ENCODE peak calls at places on chromosomes 5 and 9, in four cellular contexts. One of them, this sample, is unnamed.

GRCh38 chr9:72979405-72980100 is 26.7 kb upstream of the ALDH1A1 start:
- DNase-seq in neural crest cell: no peak
- DNase-seq in choroid plexus epithelial cell: no peak
- DNase-seq in HFFc6: no peak
- DNase-seq in this sample: no peak

GRCh38 chr5:109563692-109564091 is 126.0 kb upstream of the MAN2A1 start:
- DNase-seq in neural crest cell: no peak
- DNase-seq in choroid plexus epithelial cell: no peak
- DNase-seq in HFFc6: no peak
- DNase-seq in this sample: no peak

GRCh38 chr9:97543568-97543967 is 42.1 kb downstream of the TMOD1 start:
- DNase-seq in neural crest cell: no peak
- DNase-seq in choroid plexus epithelial cell: no peak
- DNase-seq in HFFc6: no peak
- DNase-seq in this sample: peak; percentile 14

GRCh38 chr9:94713446-94714185 is 12.9 kb upstream of the AOPEP start:
- DNase-seq in neural crest cell: no peak
- DNase-seq in choroid plexus epithelial cell: no peak
- DNase-seq in HFFc6: peak; percentile 17
- DNase-seq in this sample: no peak

GRCh38 chr5:151141535-151141934 is 16.0 kb downstream of the ANXA6 start:
- DNase-seq in neural crest cell: no peak
- DNase-seq in choroid plexus epithelial cell: peak; percentile 78
- DNase-seq in HFFc6: no peak
- DNase-seq in this sample: no peak

GRCh38 chr5:112793201-112793600 is 55.5 kb downstream of the APC start:
- DNase-seq in neural crest cell: no peak
- DNase-seq in choroid plexus epithelial cell: peak; percentile 55
- DNase-seq in HFFc6: peak; percentile 11
- DNase-seq in this sample: no peak

GRCh38 chr5:13625616-13626198 is 318.8 kb downstream of the DNAH5 start:
- DNase-seq in neural crest cell: no peak
- DNase-seq in choroid plexus epithelial cell: no peak
- DNase-seq in HFFc6: peak; percentile 17
- DNase-seq in this sample: no peak

GRCh38 chr5:172453986-172454354 is 355 bp downstream of the SH3PXD2B start:
- DNase-seq in neural crest cell: peak; percentile 53
- DNase-seq in choroid plexus epithelial cell: no peak
- DNase-seq in HFFc6: no peak
- DNase-seq in this sample: no peak

GRCh38 chr9:15306068-15306756 is 804 bp downstream of the TTC39B start:
- DNase-seq in neural crest cell: peak; percentile 8
- DNase-seq in choroid plexus epithelial cell: peak; percentile 63
- DNase-seq in HFFc6: peak; percentile 40
- DNase-seq in this sample: peak; percentile 64

GRCh38 chr5:27568811-27569210 is 530.4 kb upstream of the CDH9 start:
- DNase-seq in neural crest cell: no peak
- DNase-seq in choroid plexus epithelial cell: peak; percentile 10
- DNase-seq in HFFc6: no peak
- DNase-seq in this sample: peak; percentile 7

GRCh38 chr5:145236127-145236526 is 599.0 kb downstream of the PRELID2 start:
- DNase-seq in neural crest cell: no peak
- DNase-seq in choroid plexus epithelial cell: peak; percentile 10
- DNase-seq in HFFc6: peak; percentile 41
- DNase-seq in this sample: no peak

GRCh38 chr9:128215491-128216404 is 12.6 kb downstream of the DNM1 start:
- DNase-seq in neural crest cell: no peak
- DNase-seq in choroid plexus epithelial cell: peak; percentile 91
- DNase-seq in HFFc6: peak; percentile 64
- DNase-seq in this sample: no peak

GRCh38 chr5:56616454-56617160 is 198.7 kb upstream of the MAP3K1 start:
- DNase-seq in neural crest cell: no peak
- DNase-seq in choroid plexus epithelial cell: no peak
- DNase-seq in HFFc6: no peak
- DNase-seq in this sample: no peak

GRCh38 chr9:87276327-87276841 is 221.3 kb upstream of the DAPK1 start:
- DNase-seq in neural crest cell: no peak
- DNase-seq in choroid plexus epithelial cell: peak; percentile 95
- DNase-seq in HFFc6: peak; percentile 83
- DNase-seq in this sample: peak; percentile 73

GRCh38 chr9:137590469-137591383 is at the start of gene ZMYND19:
- DNase-seq in neural crest cell: peak; percentile 91
- DNase-seq in choroid plexus epithelial cell: peak; percentile 86
- DNase-seq in HFFc6: peak; percentile 71
- DNase-seq in this sample: peak; percentile 62

GRCh38 chr9:130869250-130869649 is 27.4 kb downstream of the QRFP start:
- DNase-seq in neural crest cell: no peak
- DNase-seq in choroid plexus epithelial cell: peak; percentile 84
- DNase-seq in HFFc6: no peak
- DNase-seq in this sample: no peak

GRCh38 chr5:167861134-167861930 is 430.1 kb upstream of the WWC1 start:
- DNase-seq in neural crest cell: peak; percentile 38
- DNase-seq in choroid plexus epithelial cell: peak; percentile 19
- DNase-seq in HFFc6: no peak
- DNase-seq in this sample: no peak

GRCh38 chr5:52800394-52801213 is 12.9 kb downstream of the ITGA1 start:
- DNase-seq in neural crest cell: peak; percentile 17
- DNase-seq in choroid plexus epithelial cell: peak; percentile 84
- DNase-seq in HFFc6: peak; percentile 79
- DNase-seq in this sample: peak; percentile 53

GRCh38 chr5:151757233-151758140 is 944 bp downstream of the ATOX1 start:
- DNase-seq in neural crest cell: no peak
- DNase-seq in choroid plexus epithelial cell: peak; percentile 30
- DNase-seq in HFFc6: no peak
- DNase-seq in this sample: peak; percentile 36

GRCh38 chr5:131758520-131758900 is 38.3 kb downstream of the FNIP1 start:
- DNase-seq in neural crest cell: no peak
- DNase-seq in choroid plexus epithelial cell: peak; percentile 58
- DNase-seq in HFFc6: no peak
- DNase-seq in this sample: no peak

GRCh38 chr5:150787659-150788058 is 9.1 kb downstream of the SMIM3 start:
- DNase-seq in neural crest cell: no peak
- DNase-seq in choroid plexus epithelial cell: no peak
- DNase-seq in HFFc6: no peak
- DNase-seq in this sample: no peak

GRCh38 chr5:32708949-32709348 is 2.2 kb upstream of the NPR3 start:
- DNase-seq in neural crest cell: no peak
- DNase-seq in choroid plexus epithelial cell: no peak
- DNase-seq in HFFc6: no peak
- DNase-seq in this sample: no peak

GRCh38 chr5:31774779-31775178 is 135.8 kb downstream of the PDZD2 start:
- DNase-seq in neural crest cell: no peak
- DNase-seq in choroid plexus epithelial cell: no peak
- DNase-seq in HFFc6: no peak
- DNase-seq in this sample: no peak

GRCh38 chr5:8892931-8893330 is 652.9 kb downstream of the SEMA5A start:
- DNase-seq in neural crest cell: no peak
- DNase-seq in choroid plexus epithelial cell: no peak
- DNase-seq in HFFc6: no peak
- DNase-seq in this sample: no peak

GRCh38 chr9:10858817-10859216 is 246.0 kb upstream of the PTPRD start:
- DNase-seq in neural crest cell: no peak
- DNase-seq in choroid plexus epithelial cell: no peak
- DNase-seq in HFFc6: no peak
- DNase-seq in this sample: no peak

DNA sequence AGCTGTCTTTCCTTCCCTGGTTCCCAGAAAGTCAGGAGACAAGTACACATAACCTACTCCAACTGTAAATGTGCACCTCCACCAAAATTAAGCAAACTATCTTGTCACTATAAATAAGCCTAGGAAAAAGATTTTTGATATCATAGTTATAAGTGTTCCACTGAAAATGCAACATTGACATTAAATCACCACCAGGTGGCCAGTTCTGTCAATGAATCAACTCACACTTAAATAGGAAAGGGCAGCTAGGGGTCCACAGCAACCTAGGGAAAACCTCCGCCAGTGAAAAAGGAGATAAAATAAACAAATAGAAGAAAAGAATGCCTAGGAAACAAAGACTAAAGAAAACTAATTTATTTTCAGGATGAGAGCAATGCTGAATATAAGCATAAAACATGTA is 243.0 kb upstream of the PTPRD start:
- DNase-seq in neural crest cell: no peak
- DNase-seq in choroid plexus epithelial cell: peak; percentile 64
- DNase-seq in HFFc6: no peak
- DNase-seq in this sample: no peak
- TF ChIP-seq CTCF in neural crest cell: peak; percentile 73
- TF ChIP-seq CTCF in choroid plexus epithelial cell: peak; percentile 70
- TF ChIP-seq CTCF in HFFc6: peak; percentile 46
- TF ChIP-seq CTCF in this sample: peak; percentile 29

GRCh38 chr5:10144040-10144439 is 105.6 kb downstream of the ATPSCKMT start:
- DNase-seq in neural crest cell: no peak
- DNase-seq in choroid plexus epithelial cell: no peak
- DNase-seq in HFFc6: no peak
- DNase-seq in this sample: no peak

GRCh38 chr5:10145922-10146321 is 103.8 kb downstream of the ATPSCKMT start:
- DNase-seq in neural crest cell: no peak
- DNase-seq in choroid plexus epithelial cell: peak; percentile 82
- DNase-seq in HFFc6: peak; percentile 55
- DNase-seq in this sample: peak; percentile 40

GRCh38 chr5:10138385-10139057 is 111.2 kb downstream of the ATPSCKMT start:
- DNase-seq in neural crest cell: no peak
- DNase-seq in choroid plexus epithelial cell: no peak
- DNase-seq in HFFc6: no peak
- DNase-seq in this sample: no peak

GRCh38 chr5:10140195-10140973 is 109.3 kb downstream of the ATPSCKMT start:
- DNase-seq in neural crest cell: no peak
- DNase-seq in choroid plexus epithelial cell: peak; percentile 10
- DNase-seq in HFFc6: peak; percentile 13
- DNase-seq in this sample: no peak
- TF ChIP-seq CTCF in neural crest cell: no peak
- TF ChIP-seq CTCF in choroid plexus epithelial cell: peak; percentile 31
- TF ChIP-seq CTCF in HFFc6: peak; percentile 75
- TF ChIP-seq CTCF in this sample: peak; percentile 24

DNA sequence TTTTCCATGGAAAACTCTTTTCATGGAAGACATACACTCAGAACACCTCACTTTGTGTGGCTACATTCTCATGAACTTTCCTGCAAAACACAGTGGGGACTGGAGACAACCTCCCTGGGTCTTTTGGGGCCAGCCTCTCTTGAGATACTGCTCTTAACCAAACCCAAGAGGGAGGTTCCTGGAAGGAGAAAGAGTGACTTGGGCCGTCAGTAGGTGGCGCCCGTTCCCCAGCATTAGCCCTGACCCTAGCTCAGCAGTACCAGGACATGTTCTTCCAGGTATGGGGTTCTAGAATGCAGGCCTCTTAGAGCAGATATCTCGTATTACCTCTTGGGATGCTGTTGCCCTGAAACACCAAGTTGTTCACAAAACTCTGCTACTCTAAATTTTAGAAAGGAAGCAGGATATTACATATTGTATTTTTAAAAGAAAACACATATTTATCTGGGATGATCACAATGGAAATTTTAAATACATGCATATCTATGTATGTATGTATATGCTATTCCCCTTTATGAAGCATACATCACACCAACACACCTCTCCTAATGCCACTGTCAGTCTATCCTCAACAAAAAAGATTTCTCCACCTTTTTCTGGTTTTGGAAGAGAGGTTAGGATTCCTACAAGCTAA is 15.8 kb upstream of the GLIS3 start:
- DNase-seq in neural crest cell: peak; percentile 70
- DNase-seq in choroid plexus epithelial cell: peak; percentile 88
- DNase-seq in HFFc6: peak; percentile 67
- DNase-seq in this sample: no peak
- TF ChIP-seq CTCF in neural crest cell: peak; percentile 89
- TF ChIP-seq CTCF in choroid plexus epithelial cell: peak; percentile 96
- TF ChIP-seq CTCF in HFFc6: peak; percentile 92
- TF ChIP-seq CTCF in this sample: peak; percentile 91

GRCh38 chr5:7074176-7074575 is 321.8 kb upstream of the ADCY2 start:
- DNase-seq in neural crest cell: no peak
- DNase-seq in choroid plexus epithelial cell: no peak
- DNase-seq in HFFc6: no peak
- DNase-seq in this sample: no peak

GRCh38 chr5:7080501-7080900 is 315.4 kb upstream of the ADCY2 start:
- DNase-seq in neural crest cell: no peak
- DNase-seq in choroid plexus epithelial cell: no peak
- DNase-seq in HFFc6: no peak
- DNase-seq in this sample: no peak

GRCh38 chr5:7073666-7074065 is 322.3 kb upstream of the ADCY2 start:
- DNase-seq in neural crest cell: no peak
- DNase-seq in choroid plexus epithelial cell: no peak
- DNase-seq in HFFc6: no peak
- DNase-seq in this sample: no peak

GRCh38 chr5:7078090-7078489 is 317.8 kb upstream of the ADCY2 start:
- DNase-seq in neural crest cell: no peak
- DNase-seq in choroid plexus epithelial cell: no peak
- DNase-seq in HFFc6: no peak
- DNase-seq in this sample: no peak

GRCh38 chr5:7078901-7079300 is 317.0 kb upstream of the ADCY2 start:
- DNase-seq in neural crest cell: peak; percentile 9
- DNase-seq in choroid plexus epithelial cell: no peak
- DNase-seq in HFFc6: no peak
- DNase-seq in this sample: no peak
- TF ChIP-seq CTCF in neural crest cell: peak; percentile 54
- TF ChIP-seq CTCF in choroid plexus epithelial cell: no peak
- TF ChIP-seq CTCF in HFFc6: no peak
- TF ChIP-seq CTCF in this sample: peak; percentile 26

GRCh38 chr9:4762889-4763521 is 22.0 kb upstream of the AK3 start:
- DNase-seq in neural crest cell: peak; percentile 8
- DNase-seq in choroid plexus epithelial cell: peak; percentile 60
- DNase-seq in HFFc6: no peak
- DNase-seq in this sample: peak; percentile 32
- TF ChIP-seq CTCF in neural crest cell: peak; percentile 15
- TF ChIP-seq CTCF in choroid plexus epithelial cell: no peak
- TF ChIP-seq CTCF in HFFc6: peak; percentile 60
- TF ChIP-seq CTCF in this sample: no peak

GRCh38 chr5:127910307-127910956 is 173.1 kb upstream of the SLC12A2 start:
- DNase-seq in neural crest cell: no peak
- DNase-seq in choroid plexus epithelial cell: no peak
- DNase-seq in HFFc6: no peak
- DNase-seq in this sample: no peak

GRCh38 chr5:127909821-127910220 is 173.7 kb upstream of the SLC12A2 start:
- DNase-seq in neural crest cell: no peak
- DNase-seq in choroid plexus epithelial cell: no peak
- DNase-seq in HFFc6: no peak
- DNase-seq in this sample: no peak

GRCh38 chr5:127907907-127908306 is 175.7 kb upstream of the SLC12A2 start:
- DNase-seq in neural crest cell: no peak
- DNase-seq in choroid plexus epithelial cell: no peak
- DNase-seq in HFFc6: no peak
- DNase-seq in this sample: no peak

GRCh38 chr5:127906562-127907204 is 176.9 kb upstream of the SLC12A2 start:
- DNase-seq in neural crest cell: no peak
- DNase-seq in choroid plexus epithelial cell: no peak
- DNase-seq in HFFc6: no peak
- DNase-seq in this sample: no peak

DNA sequence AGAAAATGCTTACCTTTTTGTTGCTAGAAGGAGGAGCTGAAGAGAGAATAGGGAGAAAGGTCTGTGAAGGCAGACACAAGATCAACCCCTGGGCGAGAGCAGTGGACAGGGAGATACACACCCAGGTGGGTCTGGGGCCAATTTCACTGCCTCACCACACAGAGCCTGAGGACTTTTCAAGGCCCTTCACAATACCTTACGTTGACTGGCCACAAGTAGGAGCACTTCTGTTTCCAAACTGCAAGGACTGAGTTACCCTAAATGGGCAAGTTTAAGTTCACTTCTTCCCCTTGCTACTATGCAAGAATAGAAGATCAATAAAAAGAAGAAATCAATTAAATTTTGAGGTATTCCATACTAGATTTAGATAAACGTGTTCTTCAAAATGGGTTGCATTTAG is 174.5 kb upstream of the SLC12A2 start:
- DNase-seq in neural crest cell: peak; percentile 2
- DNase-seq in choroid plexus epithelial cell: peak; percentile 83
- DNase-seq in HFFc6: peak; percentile 31
- DNase-seq in this sample: peak; percentile 38
- TF ChIP-seq CTCF in neural crest cell: peak; percentile 64
- TF ChIP-seq CTCF in choroid plexus epithelial cell: peak; percentile 87
- TF ChIP-seq CTCF in HFFc6: peak; percentile 82
- TF ChIP-seq CTCF in this sample: peak; percentile 72